ENCODE peak calls at places on chromosomes 5 and 9, in five cellular contexts. N is posterior vena cava; H is T-helper 22 cell; D is stimulated activated CD4-positive, alpha-beta T cell treated with anti-CD3 and anti-CD28 coated beads, TNF-alpha, amount 100 ng/mL, for 24 hours; I is NCI-H2081. F is an unnamed sample.

GRCh38 chr5:33379757-33380156 is 61.0 kb upstream of the TARS1 start:
- DNase-seq in H (no peak), I (peak), D (no peak), N (no peak), F (no peak)

GRCh38 chr5:176724472-176724871 is 77.2 kb downstream of the TSPAN17 start:
- DNase-seq in I (peak), N (no peak), H (no peak), D (no peak), F (no peak)

GRCh38 chr5:143001764-143002351 is 231.7 kb downstream of the ARHGAP26 start:
- DNase-seq in N (no peak), I (no peak), D (no peak), H (peak), F (no peak)

GRCh38 chr9:77158772-77159513 is 18.4 kb upstream of the VPS13A start:
- DNase-seq in N (no peak), I (no peak), H (no peak), D (no peak), F (no peak)

GRCh38 chr5:113520429-113520828 is 6.9 kb downstream of the YTHDC2 start:
- DNase-seq in D (no peak), H (no peak), N (no peak), I (no peak), F (no peak)

GRCh38 chr9:131740898-131741297 is 1.0 kb upstream of the RAPGEF1 start:
- DNase-seq in D (no peak), N (no peak), I (no peak), H (no peak), F (no peak)

GRCh38 chr5:163580516-163580915 is 75.1 kb downstream of the MAT2B start:
- DNase-seq in N (no peak), D (no peak), H (no peak), I (no peak), F (no peak)

GRCh38 chr5:62306494-62307363 is 723 bp downstream of the KIF2A start:
- DNase-seq in N (peak), D (peak), H (peak), I (peak), F (peak)

F was measured in activated T-helper 9 cell treated with anti-CD3 and anti-CD28 coated beads, Interleukin-2, amount 50 U/mL, for 16 hours.